ENCODE peak calls at places on chromosomes 3 and 15, in eight cellular contexts. P is A549; S is CD4-positive, alpha-beta memory T cell; F is fibroblast of the aortic adventitia; J is GM23248; Y is lower lobe of right lung; H is esophagus squamous epithelium; N is mucosa of descending colon. L is an unnamed sample.

GRCh38 chr15:60656041-60656440 is 177.1 kb upstream of the ICE2 start:
- DNase-seq in P (no peak), S (no peak), F (no peak), J (no peak), Y (no peak), H (no peak), N (no peak), L (no peak)

GRCh38 chr15:74328331-74329056 is 39.0 kb downstream of the CYP11A1 start:
- DNase-seq in P (no peak), S (no peak), F (no peak), J (no peak), Y (no peak), H (no peak), N (no peak), L (no peak)

GRCh38 chr3:149968216-149968615 is 2.5 kb downstream of the PFN2 start:
- DNase-seq in P (peak; percentile 13), S (no peak), F (peak; percentile 16), J (peak; percentile 54), Y (no peak), H (no peak), N (no peak), L (no peak)

GRCh38 chr3:121493431-121493830 is 52.4 kb downstream of the POLQ start:
- DNase-seq in P (no peak), S (no peak), F (peak; percentile 22), J (peak; percentile 12), Y (no peak), H (no peak), N (no peak), L (peak; percentile 13)

GRCh38 chr3:197088370-197088769 is 58.8 kb upstream of the MELTF start:
- DNase-seq in P (no peak), S (no peak), F (no peak), J (no peak), Y (no peak), H (no peak), N (no peak), L (no peak)

GRCh38 chr3:181860243-181860642 is 148.5 kb downstream of the SOX2 start:
- DNase-seq in P (no peak), S (no peak), F (no peak), J (no peak), Y (no peak), H (no peak), N (no peak), L (no peak)

GRCh38 chr15:52100807-52101206 is 11.8 kb downstream of the BCL2L10 start:
- DNase-seq in P (peak; percentile 63), S (no peak), F (peak; percentile 89), J (peak; percentile 87), Y (peak; percentile 82), H (no peak), N (peak; percentile 74), L (peak; percentile 97)

GRCh38 chr3:109137766-109138165 is 1.2 kb downstream of the C3orf85 start:
- DNase-seq in P (no peak), S (no peak), F (no peak), J (no peak), Y (no peak), H (no peak), N (no peak), L (no peak)

GRCh38 chr3:177300039-177300833 is 103.0 kb upstream of the TBL1XR1 start:
- DNase-seq in P (peak; percentile 92), S (no peak), F (peak; percentile 89), J (peak; percentile 23), Y (no peak), H (no peak), N (peak; percentile 73), L (peak; percentile 39)

GRCh38 chr15:77659350-77660321 is 26.9 kb upstream of the LINGO1 start:
- DNase-seq in P (peak; percentile 67), S (no peak), F (peak; percentile 81), J (peak; percentile 75), Y (peak; percentile 59), H (no peak), N (peak; percentile 85), L (peak; percentile 54)

GRCh38 chr15:56805466-56806146 is 72.3 kb upstream of the ZNF280D start:
- DNase-seq in P (peak; percentile 71), S (no peak), F (peak; percentile 91), J (peak; percentile 95), Y (no peak), H (no peak), N (no peak), L (peak; percentile 74)

GRCh38 chr3:42500909-42501308 is 1.5 kb upstream of the VIPR1 start:
- DNase-seq in P (no peak), S (no peak), F (no peak), J (no peak), Y (no peak), H (no peak), N (no peak), L (no peak)

GRCh38 chr3:42503251-42503924 is 945 bp downstream of the VIPR1 start:
- DNase-seq in P (no peak), S (peak; percentile 17), F (no peak), J (no peak), Y (no peak), H (no peak), N (peak; percentile 18), L (no peak)

GRCh38 chr3:42501321-42501680 is 1.1 kb upstream of the VIPR1 start:
- DNase-seq in P (no peak), S (no peak), F (no peak), J (no peak), Y (no peak), H (no peak), N (no peak), L (no peak)

GRCh38 chr3:42502429-42503250 is at the start of gene VIPR1:
- DNase-seq in P (peak; percentile 58), S (peak; percentile 95), F (no peak), J (peak; percentile 35), Y (peak; percentile 90), H (peak; percentile 24), N (peak; percentile 97), L (no peak)

DNA sequence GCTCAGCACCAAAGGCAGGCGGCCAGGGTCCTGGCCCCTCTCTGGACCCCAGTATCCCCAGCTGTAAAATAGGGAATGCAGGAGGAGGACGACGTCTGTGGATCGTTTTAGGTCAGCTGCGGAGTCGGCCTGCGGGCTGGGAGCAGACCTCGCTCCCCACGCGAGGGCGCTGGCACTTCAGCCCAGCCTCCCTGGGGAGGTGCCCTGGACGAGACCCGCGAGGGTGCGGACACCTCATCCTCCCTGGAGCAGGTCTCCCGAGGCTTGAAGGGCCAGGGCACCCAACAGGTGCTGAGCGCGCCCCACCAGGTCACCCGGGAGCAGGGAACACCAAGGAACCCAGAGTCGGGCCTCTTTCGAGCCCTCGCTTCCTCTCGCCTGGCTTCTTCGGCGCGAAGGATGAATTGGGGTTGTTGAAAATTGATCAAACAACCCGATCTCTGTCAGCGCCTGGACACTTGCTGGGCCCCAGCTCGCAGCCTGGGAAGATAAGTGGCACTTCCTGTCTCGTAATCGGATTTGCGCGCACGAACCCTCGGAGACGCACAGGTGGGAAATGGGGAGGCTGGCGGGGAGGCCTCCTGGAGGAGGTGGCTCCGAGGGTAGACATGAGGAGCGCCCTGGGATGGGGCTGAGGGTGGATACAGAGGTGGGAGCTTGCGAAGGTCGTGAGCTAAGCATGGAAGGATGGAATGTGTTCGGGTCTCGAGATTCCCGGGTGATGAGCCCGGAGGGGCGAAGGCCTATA is 588 bp upstream of the VIPR1 start:
- DNase-seq in P (peak; percentile 21), S (peak; percentile 73), F (peak; percentile 20), J (peak; percentile 60), Y (peak; percentile 77), H (no peak), N (peak; percentile 91), L (peak; percentile 18)
- H3K4me3 ChIP-seq in P (peak overlapping the region; percentile 56), S (peak overlapping the region; percentile 88), F (peak overlapping the region; percentile 31), J (peak overlapping the region; percentile 30), Y (peak overlapping the region; percentile 63), H (peak overlapping the region; percentile 49), N (no peak overlapping the region), L (peak overlapping the region; percentile 23)

GRCh38 chr3:152650177-152650576 is 184.8 kb upstream of the P2RY1 start:
- DNase-seq in P (no peak), S (no peak), F (no peak), J (peak; percentile 16), Y (no peak), H (no peak), N (no peak), L (no peak)

GRCh38 chr3:152641198-152641597 is 193.7 kb upstream of the P2RY1 start:
- DNase-seq in P (no peak), S (no peak), F (no peak), J (no peak), Y (no peak), H (no peak), N (no peak), L (no peak)

GRCh38 chr3:152646004-152646403 is 188.9 kb upstream of the P2RY1 start:
- DNase-seq in P (no peak), S (no peak), F (no peak), J (no peak), Y (no peak), H (no peak), N (no peak), L (no peak)

GRCh38 chr3:152638707-152639450 is 196.1 kb upstream of the P2RY1 start:
- DNase-seq in P (no peak), S (no peak), F (peak; percentile 21), J (peak; percentile 68), Y (no peak), H (no peak), N (no peak), L (peak; percentile 86)

GRCh38 chr3:152644478-152644877 is 190.5 kb upstream of the P2RY1 start:
- DNase-seq in P (no peak), S (no peak), F (no peak), J (no peak), Y (no peak), H (no peak), N (no peak), L (no peak)
- H3K4me3 ChIP-seq in P (no peak overlapping the region), S (no peak overlapping the region), F (no peak overlapping the region), J (no peak overlapping the region), Y (no peak overlapping the region), H (no peak overlapping the region), N (no peak overlapping the region), L (no peak overlapping the region)

GRCh38 chr3:172151610-172152293 is 112.4 kb downstream of the FNDC3B start:
- DNase-seq in P (no peak), S (no peak), F (no peak), J (no peak), Y (no peak), H (no peak), N (no peak), L (no peak)

GRCh38 chr3:172150896-172151295 is 111.5 kb downstream of the FNDC3B start:
- DNase-seq in P (no peak), S (no peak), F (no peak), J (no peak), Y (no peak), H (no peak), N (no peak), L (no peak)

GRCh38 chr3:172153335-172153861 is 114.0 kb downstream of the FNDC3B start:
- DNase-seq in P (peak; percentile 83), S (no peak), F (peak; percentile 96), J (peak; percentile 99), Y (peak; percentile 90), H (peak; percentile 14), N (peak; percentile 83), L (peak; percentile 99)

GRCh38 chr3:172152869-172153268 is 113.5 kb downstream of the FNDC3B start:
- DNase-seq in P (no peak), S (no peak), F (no peak), J (peak; percentile 87), Y (no peak), H (no peak), N (peak; percentile 23), L (peak; percentile 77)

GRCh38 chr3:172152294-172152649 is 112.9 kb downstream of the FNDC3B start:
- DNase-seq in P (no peak), S (no peak), F (no peak), J (no peak), Y (no peak), H (no peak), N (no peak), L (no peak)
- H3K4me3 ChIP-seq in P (no peak overlapping the region), S (no peak overlapping the region), F (no peak overlapping the region), J (no peak overlapping the region), Y (no peak overlapping the region), H (no peak overlapping the region), N (no peak overlapping the region), L (no peak overlapping the region)

GRCh38 chr3:51702156-51702555 is 4.7 kb upstream of the GRM2 start:
- DNase-seq in P (no peak), S (no peak), F (no peak), J (no peak), Y (no peak), H (no peak), N (peak; percentile 11), L (no peak)
- H3K4me3 ChIP-seq in P (no peak overlapping the region), S (no peak overlapping the region), F (no peak overlapping the region), J (no peak overlapping the region), Y (no peak overlapping the region), H (no peak overlapping the region), N (no peak overlapping the region), L (no peak overlapping the region)

L was measured in fibroblast of villous mesenchyme.